ENCODE peak calls at places on chromosomes 11 and 22, in four cellular contexts. X is GM23248, R is hepatocyte, V is SK-N-SH. D is an unnamed sample.

GRCh38 chr22:42978453-42979103 is 36.4 kb downstream of the PACSIN2 start:
- DNase-seq in X (peak), R (no peak), V (no peak), D (peak)

GRCh38 chr11:14336507-14337503 is 22.2 kb downstream of the RRAS2 start:
- DNase-seq in X (peak), R (no peak), V (no peak), D (peak)

GRCh38 chr11:12113294-12113693 is 2.9 kb downstream of the MICAL2 start:
- DNase-seq in X (no peak), R (no peak), V (no peak), D (no peak)

GRCh38 chr11:64888406-64888757 is 10.0 kb upstream of the EHD1 start:
- DNase-seq in X (no peak), R (no peak), V (no peak), D (no peak)

GRCh38 chr11:2655834-2656622 is 43.8 kb downstream of the KCNQ1OT1 start:
- DNase-seq in X (peak), R (no peak), V (no peak), D (peak)

GRCh38 chr11:18785416-18785815 is 6.2 kb downstream of the PTPN5 start:
- DNase-seq in X (peak), R (no peak), V (peak), D (no peak)

GRCh38 chr11:124633355-124633754 is 10.7 kb downstream of the TBRG1 start:
- DNase-seq in X (peak), R (no peak), V (peak), D (peak)

GRCh38 chr11:64224891-64225607 is 937 bp downstream of the TRPT1 start:
- DNase-seq in X (peak), R (no peak), V (peak), D (no peak)

GRCh38 chr22:25903294-25903693 is 161.3 kb downstream of the MYO18B start:
- DNase-seq in X (no peak), R (no peak), V (peak), D (no peak)

GRCh38 chr11:15123849-15124248 is 9.1 kb downstream of the INSC start:
- DNase-seq in X (peak), R (no peak), V (no peak), D (peak)

GRCh38 chr22:46077669-46078099 is 72.6 kb upstream of the PPARA start:
- DNase-seq in X (peak), R (no peak), V (no peak), D (no peak)

GRCh38 chr11:35633827-35634226 is 15.6 kb downstream of the FJX1 start:
- DNase-seq in X (no peak), R (no peak), V (no peak), D (no peak)

GRCh38 chr11:34811858-34812257 is 104.3 kb downstream of the APIP start:
- DNase-seq in X (no peak), R (no peak), V (no peak), D (no peak)

GRCh38 chr11:116887909-116888556 is 50.6 kb upstream of the APOA1 start:
- DNase-seq in X (peak), R (no peak), V (no peak), D (no peak)
- TF ChIP-seq EZH2phosphoT487 in X (no peak), R (no peak), V (no peak), D (no peak)

DNA sequence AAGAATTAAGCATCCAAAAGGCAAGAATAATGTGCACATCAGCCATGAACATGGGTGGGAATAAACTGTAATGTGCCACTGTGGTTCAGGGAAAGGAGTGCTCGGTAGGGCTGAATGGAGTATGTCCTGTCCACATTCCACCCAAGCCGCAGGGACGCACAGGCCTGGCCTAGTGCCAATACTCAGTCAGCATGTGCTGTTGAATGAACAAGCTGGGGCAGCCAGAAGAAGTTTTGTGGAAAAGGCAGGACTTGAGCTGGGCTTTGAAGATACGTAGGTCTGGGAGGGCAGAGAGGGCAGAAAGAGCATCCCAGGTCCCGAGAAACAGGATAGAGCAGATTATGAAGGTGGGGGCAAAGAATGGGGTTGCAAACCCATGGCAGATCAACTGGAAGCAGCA is 60.0 kb upstream of the PLET1 start:
- DNase-seq in X (peak), R (peak), V (no peak), D (peak)
- TF ChIP-seq EZH2phosphoT487 in X (no peak), R (no peak), V (no peak), D (no peak)

GRCh38 chr11:95849087-95849825 is 59.0 kb downstream of the CEP57 start:
- DNase-seq in X (peak), R (peak), V (peak), D (peak)
- TF ChIP-seq EZH2phosphoT487 in X (no peak), R (no peak), V (no peak), D (no peak)

GRCh38 chr11:9772218-9772617 is 108.3 kb downstream of the SWAP70 start:
- DNase-seq in X (no peak), R (no peak), V (no peak), D (no peak)

GRCh38 chr11:9774109-9774508 is 110.2 kb downstream of the SWAP70 start:
- DNase-seq in X (no peak), R (no peak), V (no peak), D (no peak)

GRCh38 chr11:9773524-9773923 is 109.6 kb downstream of the SWAP70 start:
- DNase-seq in X (no peak), R (no peak), V (no peak), D (no peak)

GRCh38 chr11:9769621-9770020 is 105.7 kb downstream of the SWAP70 start:
- DNase-seq in X (no peak), R (no peak), V (no peak), D (no peak)

DNA sequence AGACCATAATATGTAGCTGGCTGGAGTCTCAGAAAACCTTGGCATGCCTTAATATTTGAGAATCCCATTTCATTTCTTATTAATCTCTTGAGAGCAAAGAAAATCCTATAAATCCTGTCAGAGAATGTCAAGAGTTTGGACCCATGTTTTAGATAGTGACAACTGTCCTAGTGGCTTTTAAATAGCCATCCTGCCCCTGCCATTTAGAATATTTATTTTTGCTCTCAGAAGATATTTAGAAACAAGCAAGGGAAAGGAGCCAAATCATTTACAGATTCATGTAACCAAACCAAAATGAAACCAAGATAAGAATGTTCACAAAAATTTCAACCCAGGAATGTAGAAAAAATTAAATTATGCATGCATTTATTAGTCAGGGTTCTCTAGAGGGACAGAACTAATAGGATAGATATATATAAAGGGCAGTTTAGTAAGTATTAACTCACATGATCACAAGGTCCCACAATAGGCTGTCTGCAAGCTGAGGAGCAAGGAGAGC is 107.3 kb downstream of the SWAP70 start:
- DNase-seq in X (no peak), R (no peak), V (no peak), D (no peak)
- TF ChIP-seq EZH2phosphoT487 in X (no peak), R (no peak), V (no peak), D (no peak)

GRCh38 chr11:68213135-68213515 is at the start of gene KMT5B:
- DNase-seq in X (no peak), R (peak), V (peak), D (peak)
- TF ChIP-seq EZH2phosphoT487 in X (no peak), R (no peak), V (no peak), D (no peak)

GRCh38 chr11:85595285-85595884 is 31.8 kb downstream of the DLG2 start:
- DNase-seq in X (peak), R (peak), V (peak), D (peak)
- TF ChIP-seq EZH2phosphoT487 in X (no peak), R (no peak), V (no peak), D (no peak)

D was measured in PC-3.